ENCODE peak calls at places on chromosome 7, in ten cellular contexts. R is activated CD4-positive, alpha-beta T cell treated with anti-CD3 and anti-CD28 coated beads for 36 hours; V is fibroblast of pulmonary artery; J is cortex of kidney; A is GM20000; Z is IMR-90; L is effector memory CD8-positive, alpha-beta T cell; D is kidney tubule cell; H is uterus; U is NCI-H524 treated with DMSO at 0.1 percent for 48 hours. P is an unnamed sample.

GRCh38 chr7:155962191-155962967 is 150.1 kb upstream of the SHH start:
- DNase-seq in R (peak), V (peak), J (no peak), A (no peak), Z (peak), L (no peak), D (peak), H (no peak), U (no peak), P (peak)

GRCh38 chr7:134916428-134916883 is 69.9 kb upstream of the AGBL3 start:
- DNase-seq in R (no peak), V (no peak), J (no peak), A (no peak), Z (no peak), L (no peak), D (no peak), H (no peak), U (no peak), P (no peak)

GRCh38 chr7:108603922-108604684 is 34.4 kb downstream of the DNAJB9 start:
- DNase-seq in R (no peak), V (no peak), J (no peak), A (no peak), Z (no peak), L (no peak), D (peak), H (no peak), U (peak), P (no peak)

GRCh38 chr7:2495402-2496309 is 19.5 kb upstream of the GRIFIN start:
- DNase-seq in R (no peak), V (no peak), J (no peak), A (no peak), Z (no peak), L (no peak), D (no peak), H (no peak), U (no peak), P (no peak)

GRCh38 chr7:92766461-92767003 is 69.8 kb downstream of the CDK6 start:
- DNase-seq in R (no peak), V (peak), J (no peak), A (no peak), Z (peak), L (no peak), D (peak), H (no peak), U (no peak), P (no peak)

GRCh38 chr7:51276967-51277366 is 39.6 kb downstream of the COBL start:
- DNase-seq in R (no peak), V (no peak), J (no peak), A (no peak), Z (no peak), L (no peak), D (no peak), H (no peak), U (no peak), P (no peak)

GRCh38 chr7:143384148-143384547 is 3.0 kb downstream of the ZYX start:
- DNase-seq in R (no peak), V (peak), J (no peak), A (no peak), Z (peak), L (no peak), D (no peak), H (no peak), U (no peak), P (no peak)

GRCh38 chr7:30238721-30239441 is 45.5 kb upstream of the ZNRF2 start:
- DNase-seq in R (peak), V (peak), J (no peak), A (peak), Z (no peak), L (no peak), D (peak), H (no peak), U (no peak), P (no peak)

GRCh38 chr7:139035588-139036353 is at the start of gene ZC3HAV1L:
- DNase-seq in R (peak), V (peak), J (no peak), A (peak), Z (peak), L (peak), D (peak), H (peak), U (peak), P (peak)

GRCh38 chr7:10122573-10123100 is 851.0 kb upstream of the PHF14 start:
- DNase-seq in R (no peak), V (peak), J (no peak), A (no peak), Z (no peak), L (no peak), D (no peak), H (no peak), U (no peak), P (peak)

GRCh38 chr7:20172736-20173334 is 44.3 kb downstream of the MACC1 start:
- DNase-seq in R (peak), V (peak), J (no peak), A (peak), Z (peak), L (no peak), D (peak), H (peak), U (no peak), P (no peak)

GRCh38 chr7:1076184-1077072 is 11.5 kb upstream of the GPER1 start:
- DNase-seq in R (no peak), V (peak), J (no peak), A (no peak), Z (no peak), L (no peak), D (no peak), H (no peak), U (no peak), P (no peak)

GRCh38 chr7:27922907-27923306 is 182.9 kb downstream of the TAX1BP1 start:
- DNase-seq in R (no peak), V (no peak), J (no peak), A (peak), Z (no peak), L (no peak), D (no peak), H (no peak), U (peak), P (no peak)

GRCh38 chr7:117711556-117711955 is 161.7 kb downstream of the CTTNBP2 start:
- DNase-seq in R (no peak), V (no peak), J (no peak), A (no peak), Z (no peak), L (no peak), D (no peak), H (no peak), U (no peak), P (no peak)

GRCh38 chr7:93409324-93409723 is 165.2 kb downstream of the CALCR start:
- DNase-seq in R (no peak), V (no peak), J (no peak), A (no peak), Z (no peak), L (no peak), D (no peak), H (no peak), U (no peak), P (no peak)

GRCh38 chr7:47588704-47589225 is 6.9 kb upstream of the TNS3 start:
- DNase-seq in R (no peak), V (no peak), J (no peak), A (peak), Z (no peak), L (no peak), D (peak), H (no peak), U (no peak), P (no peak)

GRCh38 chr7:79968894-79969293 is 165.7 kb upstream of the GNAI1 start:
- DNase-seq in R (no peak), V (no peak), J (no peak), A (no peak), Z (no peak), L (no peak), D (no peak), H (no peak), U (peak), P (no peak)

GRCh38 chr7:155869784-155870076 is 57.5 kb upstream of the SHH start:
- DNase-seq in R (no peak), V (no peak), J (no peak), A (no peak), Z (no peak), L (no peak), D (no peak), H (no peak), U (no peak), P (no peak)

GRCh38 chr7:46191776-46192175 is 270.7 kb upstream of the IGFBP3 start:
- DNase-seq in R (no peak), V (no peak), J (no peak), A (no peak), Z (peak), L (no peak), D (peak), H (no peak), U (no peak), P (no peak)

GRCh38 chr7:100585511-100586265 is at the start of gene LRCH4:
- DNase-seq in R (peak), V (no peak), J (no peak), A (peak), Z (no peak), L (no peak), D (peak), H (no peak), U (no peak), P (no peak)

GRCh38 chr7:48285365-48285764 is 114.1 kb downstream of the ABCA13 start:
- DNase-seq in R (no peak), V (no peak), J (no peak), A (no peak), Z (peak), L (no peak), D (peak), H (no peak), U (no peak), P (no peak)

GRCh38 chr7:98115746-98116525 is 9.3 kb downstream of the LMTK2 start:
- DNase-seq in R (no peak), V (no peak), J (no peak), A (no peak), Z (no peak), L (no peak), D (peak), H (no peak), U (no peak), P (no peak)

GRCh38 chr7:3861941-3862340 is 560.9 kb downstream of the SDK1 start:
- DNase-seq in R (peak), V (peak), J (no peak), A (no peak), Z (peak), L (no peak), D (peak), H (peak), U (no peak), P (no peak)

GRCh38 chr7:24821045-24821853 is 64.0 kb upstream of the GSDME start:
- DNase-seq in R (peak), V (peak), J (no peak), A (peak), Z (peak), L (peak), D (peak), H (peak), U (no peak), P (peak)

GRCh38 chr7:156777364-156778069 is 115.5 kb downstream of the LMBR1 start:
- DNase-seq in R (peak), V (no peak), J (no peak), A (no peak), Z (peak), L (no peak), D (peak), H (no peak), U (no peak), P (no peak)

GRCh38 chr7:23277359-23277989 is 21.7 kb upstream of the MALSU1 start:
- DNase-seq in R (peak), V (peak), J (no peak), A (peak), Z (peak), L (peak), D (peak), H (no peak), U (no peak), P (peak)

GRCh38 chr7:137753067-137753466 is 93.7 kb downstream of the DGKI start:
- DNase-seq in R (no peak), V (no peak), J (no peak), A (no peak), Z (no peak), L (no peak), D (no peak), H (no peak), U (no peak), P (no peak)

GRCh38 chr7:131568953-131569352 is 12.5 kb upstream of the PODXL start:
- DNase-seq in R (no peak), V (no peak), J (no peak), A (no peak), Z (no peak), L (no peak), D (no peak), H (no peak), U (no peak), P (no peak)

GRCh38 chr7:129012641-129013040 is 42.3 kb downstream of the TNPO3 start:
- DNase-seq in R (no peak), V (no peak), J (no peak), A (no peak), Z (no peak), L (no peak), D (no peak), H (no peak), U (no peak), P (no peak)

GRCh38 chr7:76196786-76197185 is 4.9 kb upstream of the SRRM3 start:
- DNase-seq in R (no peak), V (no peak), J (no peak), A (no peak), Z (no peak), L (no peak), D (no peak), H (no peak), U (no peak), P (no peak)

GRCh38 chr7:135178364-135178763 is 7.9 kb upstream of the CYREN start:
- DNase-seq in R (no peak), V (no peak), J (no peak), A (no peak), Z (no peak), L (no peak), D (no peak), H (no peak), U (no peak), P (no peak)

GRCh38 chr7:82234457-82235049 is 209.0 kb downstream of the CACNA2D1 start:
- DNase-seq in R (no peak), V (peak), J (no peak), A (peak), Z (peak), L (no peak), D (peak), H (no peak), U (no peak), P (no peak)

GRCh38 chr7:127253289-127254162 is 785 bp upstream of the GRM8 start:
- DNase-seq in R (peak), V (peak), J (no peak), A (peak), Z (peak), L (peak), D (peak), H (peak), U (no peak), P (no peak)

GRCh38 chr7:98398567-98399372 is 2.1 kb downstream of the BAIAP2L1 start:
- DNase-seq in R (no peak), V (no peak), J (no peak), A (no peak), Z (no peak), L (no peak), D (peak), H (no peak), U (no peak), P (no peak)

P was measured in pulmonary artery endothelial cell.